ENCODE peak calls at places on chromosomes 16 and 17, in four cellular contexts. Z, L, P and I are unnamed samples.

GRCh38 chr17:44307387-44308186 is 814 bp upstream of the RUNDC3A start:
- DNase-seq in Z (peak), L (no peak), P (no peak), I (peak)

GRCh38 chr17:13311301-13311700 is 290.4 kb downstream of the HS3ST3A1 start:
- DNase-seq in Z (no peak), L (no peak), P (no peak), I (peak)

GRCh38 chr16:5490499-5490898 is 392.9 kb upstream of the EEF2KMT start:
- DNase-seq in Z (peak), L (peak), P (no peak), I (peak)

GRCh38 chr16:154223-155030 is 2.0 kb downstream of the HBZ start:
- DNase-seq in Z (no peak), L (no peak), P (no peak), I (no peak)

GRCh38 chr17:21301593-21302550 is 17.4 kb downstream of the MAP2K3 start:
- DNase-seq in Z (no peak), L (no peak), P (no peak), I (no peak)

GRCh38 chr17:2688351-2689342 is 22.9 kb downstream of the CLUH start:
- DNase-seq in Z (no peak), L (no peak), P (no peak), I (no peak)

GRCh38 chr17:19945009-19945650 is 32.5 kb downstream of the AKAP10 start:
- DNase-seq in Z (no peak), L (no peak), P (no peak), I (no peak)

GRCh38 chr16:14449790-14450463 is 180.1 kb downstream of the PARN start:
- DNase-seq in Z (no peak), L (no peak), P (no peak), I (peak)

GRCh38 chr17:50955667-50956120 is 89.5 kb upstream of the TOB1 start:
- DNase-seq in Z (no peak), L (no peak), P (no peak), I (no peak)

GRCh38 chr16:19717319-19717718 is 708 bp downstream of the KNOP1 start:
- DNase-seq in Z (no peak), L (no peak), P (no peak), I (no peak)

GRCh38 chr17:60539807-60540206 is 13.8 kb upstream of the APPBP2 start:
- DNase-seq in Z (no peak), L (no peak), P (no peak), I (no peak)

GRCh38 chr16:68734782-68735181 is 2.3 kb upstream of the CDH1 start:
- DNase-seq in Z (no peak), L (no peak), P (no peak), I (no peak)

GRCh38 chr16:6857575-6857974 is 475.1 kb upstream of the RBFOX1 start:
- DNase-seq in Z (no peak), L (no peak), P (no peak), I (no peak)

GRCh38 chr17:80660527-80661198 is 116.0 kb downstream of the RPTOR start:
- DNase-seq in Z (no peak), L (no peak), P (no peak), I (no peak)

GRCh38 chr16:17377360-17378324 is 93.1 kb downstream of the XYLT1 start:
- DNase-seq in Z (no peak), L (peak), P (no peak), I (no peak)

GRCh38 chr16:2250652-2251280 is 621 bp downstream of the ECI1 start:
- DNase-seq in Z (no peak), L (peak), P (peak), I (peak)

GRCh38 chr17:6532441-6532885 is 23.9 kb downstream of the PITPNM3 start:
- DNase-seq in Z (no peak), L (no peak), P (no peak), I (no peak)

GRCh38 chr17:59296190-59296589 is 35.3 kb upstream of the YPEL2 start:
- DNase-seq in Z (peak), L (no peak), P (no peak), I (no peak)

GRCh38 chr17:51228177-51228576 is 31.7 kb downstream of the MBTD1 start:
- DNase-seq in Z (no peak), L (peak), P (no peak), I (peak)

GRCh38 chr17:42553161-42553818 is 567 bp downstream of the HSD17B1 start:
- DNase-seq in Z (no peak), L (no peak), P (no peak), I (peak)

GRCh38 chr17:6523330-6523729 is 33.0 kb downstream of the PITPNM3 start:
- DNase-seq in Z (peak), L (no peak), P (no peak), I (peak)

GRCh38 chr17:39867891-39868553 is at the start of gene ZPBP2:
- DNase-seq in Z (peak), L (no peak), P (peak), I (no peak)

GRCh38 chr16:1543085-1543896 is 9.8 kb downstream of the TMEM204 start:
- DNase-seq in Z (peak), L (peak), P (peak), I (peak)

GRCh38 chr16:56711862-56712261 is 18.1 kb upstream of the NUP93 start:
- DNase-seq in Z (no peak), L (no peak), P (no peak), I (peak)

GRCh38 chr16:81863630-81864352 is 84.7 kb downstream of the PLCG2 start:
- DNase-seq in Z (no peak), L (no peak), P (no peak), I (no peak)

GRCh38 chr17:66459811-66460270 is 157.4 kb downstream of the PRKCA start:
- DNase-seq in Z (peak), L (peak), P (no peak), I (peak)

GRCh38 chr17:68705331-68706166 is 104.4 kb upstream of the FAM20A start:
- DNase-seq in Z (no peak), L (peak), P (no peak), I (peak)

GRCh38 chr16:67312450-67313118 is 14.0 kb downstream of the KCTD19 start:
- DNase-seq in Z (no peak), L (no peak), P (no peak), I (peak)

GRCh38 chr16:66434619-66435430 is 7.7 kb downstream of the BEAN1 start:
- DNase-seq in Z (no peak), L (peak), P (no peak), I (no peak)

GRCh38 chr17:77323413-77324171 is 182.8 kb downstream of the SEC14L1 start:
- DNase-seq in Z (peak), L (no peak), P (no peak), I (peak)